ENCODE peak calls at places on chromosome 9, in seven cellular contexts. One of them, this sample, is unnamed.

GRCh38 chr9:87282477-87282991 is 215.1 kb upstream of the DAPK1 start:
- DNase-seq in fibroblast of lung: peak
- DNase-seq in epithelial cell of prostate: no peak
- DNase-seq in A172: no peak
- DNase-seq in putamen: no peak
- DNase-seq in endothelial cell: no peak
- DNase-seq in T-helper 1 cell: no peak
- DNase-seq in this sample: no peak

GRCh38 chr9:93673844-93674334 is 97.5 kb downstream of the PHF2 start:
- DNase-seq in fibroblast of lung: no peak
- DNase-seq in epithelial cell of prostate: no peak
- DNase-seq in A172: no peak
- DNase-seq in putamen: no peak
- DNase-seq in endothelial cell: peak
- DNase-seq in T-helper 1 cell: no peak
- DNase-seq in this sample: peak

GRCh38 chr9:127877566-127877998 is at the start of gene AK1:
- DNase-seq in fibroblast of lung: peak
- DNase-seq in epithelial cell of prostate: no peak
- DNase-seq in A172: no peak
- DNase-seq in putamen: peak
- DNase-seq in endothelial cell: peak
- DNase-seq in T-helper 1 cell: no peak
- DNase-seq in this sample: no peak

GRCh38 chr9:94656190-94656589 is 16.9 kb upstream of the FBP1 start:
- DNase-seq in fibroblast of lung: peak
- DNase-seq in epithelial cell of prostate: no peak
- DNase-seq in A172: no peak
- DNase-seq in putamen: no peak
- DNase-seq in endothelial cell: no peak
- DNase-seq in T-helper 1 cell: no peak
- DNase-seq in this sample: no peak

GRCh38 chr9:88583901-88584596 is 49.1 kb downstream of the NXNL2 start:
- DNase-seq in fibroblast of lung: peak
- DNase-seq in epithelial cell of prostate: no peak
- DNase-seq in A172: peak
- DNase-seq in putamen: no peak
- DNase-seq in endothelial cell: no peak
- DNase-seq in T-helper 1 cell: no peak
- DNase-seq in this sample: no peak

GRCh38 chr9:90290716-90291485 is 351.7 kb downstream of the DIRAS2 start:
- DNase-seq in fibroblast of lung: peak
- DNase-seq in epithelial cell of prostate: no peak
- DNase-seq in A172: no peak
- DNase-seq in putamen: no peak
- DNase-seq in endothelial cell: no peak
- DNase-seq in T-helper 1 cell: no peak
- DNase-seq in this sample: no peak

GRCh38 chr9:34446468-34446891 is 11.9 kb downstream of the FAM219A start:
- DNase-seq in fibroblast of lung: peak
- DNase-seq in epithelial cell of prostate: no peak
- DNase-seq in A172: no peak
- DNase-seq in putamen: no peak
- DNase-seq in endothelial cell: no peak
- DNase-seq in T-helper 1 cell: no peak
- DNase-seq in this sample: no peak

GRCh38 chr9:35845824-35846771 is 17.1 kb downstream of the TMEM8B start:
- DNase-seq in fibroblast of lung: no peak
- DNase-seq in epithelial cell of prostate: no peak
- DNase-seq in A172: no peak
- DNase-seq in putamen: no peak
- DNase-seq in endothelial cell: no peak
- DNase-seq in T-helper 1 cell: no peak
- DNase-seq in this sample: no peak

GRCh38 chr9:125674981-125675973 is 31.7 kb downstream of the MAPKAP1 start:
- DNase-seq in fibroblast of lung: peak
- DNase-seq in epithelial cell of prostate: no peak
- DNase-seq in A172: peak
- DNase-seq in putamen: no peak
- DNase-seq in endothelial cell: no peak
- DNase-seq in T-helper 1 cell: no peak
- DNase-seq in this sample: no peak

GRCh38 chr9:29691758-29692407 is 2118.6 kb upstream of the C9orf72 start:
- DNase-seq in fibroblast of lung: peak
- DNase-seq in epithelial cell of prostate: no peak
- DNase-seq in A172: peak
- DNase-seq in putamen: peak
- DNase-seq in endothelial cell: peak
- DNase-seq in T-helper 1 cell: no peak
- DNase-seq in this sample: no peak

GRCh38 chr9:137648396-137648795 is 29.6 kb downstream of the EHMT1 start:
- DNase-seq in fibroblast of lung: peak
- DNase-seq in epithelial cell of prostate: no peak
- DNase-seq in A172: no peak
- DNase-seq in putamen: no peak
- DNase-seq in endothelial cell: no peak
- DNase-seq in T-helper 1 cell: no peak
- DNase-seq in this sample: no peak

GRCh38 chr9:92963831-92964606 is 16.7 kb downstream of the FGD3 start:
- DNase-seq in fibroblast of lung: no peak
- DNase-seq in epithelial cell of prostate: no peak
- DNase-seq in A172: no peak
- DNase-seq in putamen: peak
- DNase-seq in endothelial cell: no peak
- DNase-seq in T-helper 1 cell: peak
- DNase-seq in this sample: peak

GRCh38 chr9:89619739-89620138 is 14.9 kb downstream of the GADD45G start:
- DNase-seq in fibroblast of lung: no peak
- DNase-seq in epithelial cell of prostate: no peak
- DNase-seq in A172: no peak
- DNase-seq in putamen: no peak
- DNase-seq in endothelial cell: no peak
- DNase-seq in T-helper 1 cell: no peak
- DNase-seq in this sample: no peak

GRCh38 chr9:100637787-100638186 is 59.9 kb downstream of the CAVIN4 start:
- DNase-seq in fibroblast of lung: no peak
- DNase-seq in epithelial cell of prostate: no peak
- DNase-seq in A172: peak
- DNase-seq in putamen: no peak
- DNase-seq in endothelial cell: no peak
- DNase-seq in T-helper 1 cell: no peak
- DNase-seq in this sample: no peak

This sample was measured in activated gamma-delta T cell treated with Interleukin-2 at 50 U/mL for 16 hours.